ENCODE peak calls at places on chromosomes 6 and 20, in nine cellular contexts. H is sigmoid colon, U is A549, I is prostate gland, Y is astrocyte, A is RWPE1, T is Peyer's patch, B is left ventricle myocardium inferior, R is fibroblast of lung. O is an unnamed sample.

GRCh38 chr6:110392727-110393126 is 22.6 kb downstream of the DDO start:
- DNase-seq in H (no peak), U (no peak), I (no peak), Y (no peak), A (no peak), T (no peak), B (no peak), R (no peak), O (no peak)

GRCh38 chr6:21582651-21583050 is 10.9 kb upstream of the SOX4 start:
- DNase-seq in H (no peak), U (no peak), I (no peak), Y (no peak), A (no peak), T (no peak), B (no peak), R (peak), O (no peak)

GRCh38 chr20:24535956-24536730 is 66.7 kb downstream of the SYNDIG1 start:
- DNase-seq in H (no peak), U (no peak), I (no peak), Y (peak), A (no peak), T (no peak), B (no peak), R (peak), O (no peak)

GRCh38 chr6:133241901-133242760 is 974 bp downstream of the EYA4 start:
- DNase-seq in H (peak), U (no peak), I (no peak), Y (peak), A (no peak), T (no peak), B (peak), R (peak), O (peak)

GRCh38 chr6:80434951-80435350 is 328.5 kb downstream of the BCKDHB start:
- DNase-seq in H (no peak), U (no peak), I (no peak), Y (no peak), A (no peak), T (no peak), B (no peak), R (no peak), O (no peak)

GRCh38 chr6:7215140-7215539 is 97.9 kb downstream of the SSR1 start:
- DNase-seq in H (no peak), U (no peak), I (no peak), Y (no peak), A (no peak), T (no peak), B (no peak), R (peak), O (no peak)

GRCh38 chr6:16964553-16965499 is 137.0 kb upstream of the STMND1 start:
- DNase-seq in H (peak), U (peak), I (peak), Y (peak), A (peak), T (peak), B (peak), R (peak), O (peak)

GRCh38 chr20:24382330-24382729 is 87.1 kb upstream of the SYNDIG1 start:
- DNase-seq in H (peak), U (no peak), I (no peak), Y (no peak), A (no peak), T (no peak), B (no peak), R (no peak), O (no peak)

GRCh38 chr6:137811121-137811911 is 55.7 kb upstream of the TNFAIP3 start:
- DNase-seq in H (peak), U (peak), I (peak), Y (peak), A (peak), T (peak), B (peak), R (peak), O (peak)

GRCh38 chr6:169489642-169490408 is 212.0 kb downstream of the WDR27 start:
- DNase-seq in H (no peak), U (no peak), I (no peak), Y (no peak), A (no peak), T (no peak), B (no peak), R (no peak), O (no peak)

GRCh38 chr6:74557236-74557635 is 648.6 kb downstream of the COL12A1 start:
- DNase-seq in H (no peak), U (no peak), I (no peak), Y (peak), A (no peak), T (no peak), B (no peak), R (peak), O (no peak)

GRCh38 chr20:18005170-18005989 is 36.6 kb downstream of the MGME1 start:
- DNase-seq in H (no peak), U (no peak), I (no peak), Y (no peak), A (peak), T (peak), B (no peak), R (no peak), O (peak)

GRCh38 chr6:130111031-130111430 is 92.7 kb downstream of the L3MBTL3 start:
- DNase-seq in H (no peak), U (no peak), I (no peak), Y (no peak), A (no peak), T (no peak), B (no peak), R (no peak), O (no peak)

GRCh38 chr6:11977193-11977592 is 34.9 kb upstream of the HIVEP1 start:
- DNase-seq in H (no peak), U (no peak), I (no peak), Y (no peak), A (no peak), T (no peak), B (no peak), R (no peak), O (no peak)

GRCh38 chr6:68634503-68635411 is at the start of gene ADGRB3:
- DNase-seq in H (peak), U (peak), I (peak), Y (peak), A (peak), T (peak), B (peak), R (peak), O (peak)

GRCh38 chr6:5314191-5314865 is 53.0 kb downstream of the FARS2 start:
- DNase-seq in H (no peak), U (no peak), I (no peak), Y (no peak), A (no peak), T (no peak), B (no peak), R (no peak), O (no peak)

GRCh38 chr20:50580016-50580747 is 70.0 kb downstream of the PTPN1 start:
- DNase-seq in H (peak), U (peak), I (peak), Y (no peak), A (peak), T (peak), B (peak), R (peak), O (peak)

GRCh38 chr6:21045135-21045616 is 510.9 kb downstream of the CDKAL1 start:
- DNase-seq in H (no peak), U (no peak), I (no peak), Y (peak), A (no peak), T (no peak), B (no peak), R (peak), O (no peak)

GRCh38 chr20:50844430-50845100 is 49.7 kb downstream of the BCAS4 start:
- DNase-seq in H (no peak), U (peak), I (peak), Y (peak), A (peak), T (peak), B (no peak), R (peak), O (peak)

GRCh38 chr20:40860487-40860902 is 168.1 kb upstream of the TOP1 start:
- DNase-seq in H (no peak), U (no peak), I (no peak), Y (peak), A (peak), T (no peak), B (no peak), R (peak), O (no peak)

GRCh38 chr6:151087861-151088598 is 151.7 kb upstream of the AKAP12 start:
- DNase-seq in H (no peak), U (no peak), I (no peak), Y (peak), A (no peak), T (no peak), B (peak), R (peak), O (no peak)

GRCh38 chr6:44102527-44102926 is 24.7 kb downstream of the MRPL14 start:
- DNase-seq in H (no peak), U (no peak), I (no peak), Y (no peak), A (no peak), T (no peak), B (no peak), R (no peak), O (no peak)

GRCh38 chr20:35842361-35842760 is 70.5 kb downstream of the PHF20 start:
- DNase-seq in H (no peak), U (no peak), I (no peak), Y (no peak), A (no peak), T (no peak), B (no peak), R (no peak), O (no peak)

GRCh38 chr6:135534773-135535380 is 37.3 kb upstream of the AHI1 start:
- DNase-seq in H (no peak), U (no peak), I (no peak), Y (peak), A (no peak), T (no peak), B (no peak), R (peak), O (no peak)

GRCh38 chr6:123564363-123564762 is 72.4 kb downstream of the TRDN start:
- DNase-seq in H (no peak), U (no peak), I (no peak), Y (no peak), A (no peak), T (no peak), B (no peak), R (no peak), O (no peak)

GRCh38 chr6:127971945-127972391 is 71.1 kb upstream of the THEMIS start:
- DNase-seq in H (no peak), U (no peak), I (no peak), Y (peak), A (peak), T (no peak), B (no peak), R (peak), O (no peak)

GRCh38 chr6:48426636-48427035 is 315.6 kb upstream of the PTCHD4 start:
- DNase-seq in H (no peak), U (no peak), I (no peak), Y (peak), A (no peak), T (no peak), B (no peak), R (peak), O (no peak)

GRCh38 chr6:52346503-52346902 is 15.4 kb upstream of the PAQR8 start:
- DNase-seq in H (no peak), U (no peak), I (peak), Y (no peak), A (no peak), T (no peak), B (no peak), R (peak), O (no peak)

GRCh38 chr6:139308284-139308916 is 16.6 kb upstream of the TXLNB start:
- DNase-seq in H (no peak), U (no peak), I (no peak), Y (peak), A (no peak), T (no peak), B (no peak), R (peak), O (no peak)

GRCh38 chr6:37477656-37478435 is 21.8 kb downstream of the CCDC167 start:
- DNase-seq in H (no peak), U (no peak), I (no peak), Y (no peak), A (no peak), T (no peak), B (no peak), R (no peak), O (no peak)

GRCh38 chr6:37480951-37481597 is 18.6 kb downstream of the CCDC167 start:
- DNase-seq in H (no peak), U (no peak), I (no peak), Y (no peak), A (no peak), T (no peak), B (no peak), R (no peak), O (no peak)

GRCh38 chr6:37478827-37479226 is 20.9 kb downstream of the CCDC167 start:
- DNase-seq in H (no peak), U (no peak), I (no peak), Y (no peak), A (no peak), T (no peak), B (no peak), R (no peak), O (no peak)

GRCh38 chr6:37480118-37480736 is 19.5 kb downstream of the CCDC167 start:
- DNase-seq in H (no peak), U (no peak), I (no peak), Y (no peak), A (peak), T (no peak), B (no peak), R (no peak), O (no peak)

DNA sequence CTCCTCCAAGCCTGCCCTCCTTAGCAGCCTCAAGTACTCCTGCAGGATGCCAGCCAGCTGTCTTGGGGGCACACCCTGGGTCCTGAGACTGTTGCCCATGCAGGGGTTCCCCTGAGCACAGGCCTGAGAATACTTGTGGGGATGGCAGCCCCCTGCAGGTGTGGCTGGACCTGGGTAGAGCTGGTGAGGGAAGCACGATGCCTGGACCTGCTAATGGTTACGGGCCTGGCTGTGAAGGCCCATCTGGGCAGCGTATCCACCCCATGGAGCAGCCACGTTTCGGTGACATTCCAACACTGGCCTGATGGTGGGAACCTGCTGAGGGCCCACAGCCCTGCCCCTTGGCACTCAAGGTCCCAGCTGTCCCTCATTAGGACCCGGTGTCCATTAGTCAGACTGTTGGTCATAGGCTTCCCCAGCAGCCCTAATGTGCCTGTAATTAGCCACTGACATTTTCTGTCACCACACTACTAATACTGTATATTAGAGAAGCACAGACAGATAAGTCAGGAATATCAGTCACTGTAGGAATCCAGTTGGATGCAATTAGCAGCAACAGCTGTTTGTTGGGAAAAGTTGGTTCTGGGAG is 20.3 kb downstream of the CCDC167 start:
- DNase-seq in H (no peak), U (no peak), I (no peak), Y (no peak), A (no peak), T (no peak), B (no peak), R (no peak), O (no peak)
- TF ChIP-seq CTCF in H (no peak), U (no peak), I (no peak), Y (no peak), A (no peak), T (no peak), B (no peak), R (no peak), O (no peak)

GRCh38 chr6:14040042-14040441 is 77.5 kb upstream of the CD83 start:
- DNase-seq in H (no peak), U (no peak), I (no peak), Y (no peak), A (no peak), T (no peak), B (no peak), R (no peak), O (no peak)
- TF ChIP-seq CTCF in H (no peak), U (no peak), I (no peak), Y (no peak), A (no peak), T (no peak), B (no peak), R (no peak), O (no peak)

DNA sequence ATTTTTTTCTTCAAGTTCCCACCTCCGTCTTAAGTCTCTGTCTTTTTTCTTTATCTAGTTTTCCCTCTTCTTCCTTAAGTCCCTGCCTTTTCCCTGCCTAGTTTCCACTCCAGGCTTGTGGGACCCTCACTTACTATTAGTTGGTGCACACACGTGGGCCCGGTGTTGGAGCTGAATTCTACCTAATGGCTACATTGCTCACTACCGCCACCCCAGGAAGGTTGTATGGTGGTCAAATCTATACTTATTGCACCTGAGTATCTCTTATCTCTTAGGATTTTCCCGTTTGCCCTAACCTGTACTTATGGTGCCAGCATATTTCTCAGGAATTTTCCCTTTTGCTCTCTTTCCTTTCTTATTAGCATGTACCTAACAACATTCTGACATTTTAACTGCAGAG is 692.8 kb downstream of the EPM2A start:
- DNase-seq in H (no peak), U (no peak), I (no peak), Y (no peak), A (no peak), T (no peak), B (no peak), R (no peak), O (no peak)
- TF ChIP-seq CTCF in H (no peak), U (peak), I (no peak), Y (no peak), A (no peak), T (no peak), B (no peak), R (no peak), O (no peak)

GRCh38 chr20:60101201-60101893 is 143.1 kb downstream of the CDH26 start:
- DNase-seq in H (no peak), U (no peak), I (no peak), Y (no peak), A (no peak), T (no peak), B (no peak), R (no peak), O (no peak)
- TF ChIP-seq CTCF in H (no peak), U (no peak), I (no peak), Y (no peak), A (no peak), T (no peak), B (no peak), R (no peak), O (no peak)

GRCh38 chr20:59055302-59055701 is 12.7 kb upstream of the PRELID3B start:
- DNase-seq in H (no peak), U (no peak), I (no peak), Y (no peak), A (no peak), T (no peak), B (no peak), R (no peak), O (no peak)
- TF ChIP-seq CTCF in H (no peak), U (peak), I (peak), Y (peak), A (peak), T (peak), B (peak), R (peak), O (peak)

GRCh38 chr20:57819981-57820380 is 110.2 kb upstream of the PMEPA1 start:
- DNase-seq in H (no peak), U (no peak), I (no peak), Y (no peak), A (no peak), T (no peak), B (no peak), R (no peak), O (no peak)
- TF ChIP-seq CTCF in H (no peak), U (no peak), I (no peak), Y (no peak), A (no peak), T (no peak), B (no peak), R (no peak), O (no peak)

GRCh38 chr6:161374971-161375873 is 101.4 kb upstream of the AGPAT4 start:
- DNase-seq in H (peak), U (no peak), I (peak), Y (peak), A (peak), T (no peak), B (peak), R (peak), O (no peak)
- TF ChIP-seq CTCF in H (no peak), U (no peak), I (no peak), Y (peak), A (peak), T (peak), B (no peak), R (peak), O (no peak)

DNA sequence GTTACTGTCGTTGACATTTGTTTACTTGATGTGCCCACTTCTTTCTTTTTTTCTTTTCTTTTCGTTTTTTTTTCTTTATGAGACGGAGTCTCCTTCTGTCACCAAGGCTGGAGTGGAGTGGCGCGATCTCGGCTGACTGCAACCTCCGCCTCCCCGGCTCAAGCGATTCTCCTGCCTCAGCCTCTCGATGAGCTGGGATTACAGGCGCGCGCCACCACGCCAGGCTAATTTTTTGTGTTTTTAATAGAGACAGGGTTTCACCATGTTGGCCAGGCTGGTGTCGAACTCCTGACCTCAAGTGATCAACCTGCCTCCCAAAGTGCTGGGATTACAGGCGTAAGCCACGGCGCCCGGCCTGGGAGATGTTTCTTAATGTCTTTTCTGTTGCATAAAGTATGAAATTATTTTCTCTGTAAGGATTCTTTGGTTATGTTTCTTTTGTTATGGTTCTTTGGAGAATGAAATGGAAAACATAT is 33.3 kb upstream of the PRSS16 start:
- DNase-seq in H (no peak), U (no peak), I (no peak), Y (no peak), A (no peak), T (no peak), B (no peak), R (no peak), O (no peak)
- TF ChIP-seq CTCF in H (no peak), U (no peak), I (no peak), Y (no peak), A (no peak), T (no peak), B (no peak), R (no peak), O (no peak)

DNA sequence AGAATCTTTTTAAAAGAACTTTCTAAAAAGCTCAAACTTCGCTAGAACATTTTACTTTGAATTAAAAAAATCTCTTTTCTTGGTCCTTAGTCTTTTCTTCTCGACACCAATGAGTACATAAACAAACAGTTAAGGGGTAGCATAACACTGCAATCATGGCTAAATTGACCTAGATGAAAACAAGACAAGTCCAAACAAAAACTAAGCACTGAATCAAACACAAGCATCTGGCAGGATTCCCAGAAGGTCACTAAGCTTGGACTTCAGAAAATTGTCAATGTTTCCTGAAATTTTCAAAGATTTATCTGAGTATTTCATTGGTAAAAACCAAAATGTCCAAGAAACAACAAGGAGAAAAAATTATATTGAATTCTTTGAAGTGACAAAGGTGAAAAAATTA is 5.0 kb downstream of the COL21A1 start:
- DNase-seq in H (no peak), U (no peak), I (no peak), Y (no peak), A (peak), T (no peak), B (no peak), R (no peak), O (no peak)
- TF ChIP-seq CTCF in H (no peak), U (no peak), I (no peak), Y (no peak), A (no peak), T (no peak), B (no peak), R (no peak), O (no peak)

O was measured in GM13977.